ENCODE peak calls at places on chromosomes 16 and 17, in eight cellular contexts. U, V, F, M, G, I, T and J are unnamed samples.

GRCh38 chr17:28528329-28529011 is 22.3 kb downstream of the FOXN1 start:
- DNase-seq in U (no peak), V (no peak), F (no peak), M (no peak), G (no peak), I (no peak), T (peak; percentile 70), J (no peak)

GRCh38 chr17:10920511-10920910 is 82.6 kb upstream of the PIRT start:
- DNase-seq in U (no peak), V (no peak), F (no peak), M (no peak), G (no peak), I (no peak), T (no peak), J (no peak)

GRCh38 chr17:68169840-68170239 is 78.0 kb upstream of the AMZ2 start:
- DNase-seq in U (no peak), V (no peak), F (no peak), M (no peak), G (no peak), I (no peak), T (no peak), J (no peak)

GRCh38 chr16:2035431-2036199 is 8.9 kb downstream of the NHERF2 start:
- DNase-seq in U (no peak), V (no peak), F (no peak), M (no peak), G (no peak), I (no peak), T (peak; percentile 69), J (peak; percentile 97)

GRCh38 chr17:37725601-37726146 is 19.2 kb downstream of the HNF1B start:
- DNase-seq in U (no peak), V (no peak), F (no peak), M (no peak), G (no peak), I (no peak), T (peak; percentile 83), J (no peak)

GRCh38 chr17:55237826-55238196 is 26.9 kb upstream of the HLF start:
- DNase-seq in U (no peak), V (no peak), F (no peak), M (no peak), G (no peak), I (no peak), T (no peak), J (no peak)

GRCh38 chr17:67610061-67610460 is 107.7 kb upstream of the NOL11 start:
- DNase-seq in U (no peak), V (no peak), F (no peak), M (no peak), G (no peak), I (no peak), T (no peak), J (no peak)

GRCh38 chr17:7293821-7294613 is 422 bp downstream of the YBX2 start:
- DNase-seq in U (no peak), V (no peak), F (no peak), M (no peak), G (peak; percentile 87), I (no peak), T (peak; percentile 93), J (no peak)

GRCh38 chr16:58638148-58639036 is 8.8 kb upstream of the CNOT1 start:
- DNase-seq in U (no peak), V (peak; percentile 70), F (no peak), M (no peak), G (peak; percentile 45), I (no peak), T (peak; percentile 34), J (no peak)

GRCh38 chr17:60766778-60767190 is 89.1 kb downstream of the BCAS3 start:
- DNase-seq in U (no peak), V (no peak), F (no peak), M (no peak), G (peak; percentile 28), I (no peak), T (no peak), J (no peak)

GRCh38 chr17:45270828-45271418 is 9.0 kb upstream of the SPATA32 start:
- DNase-seq in U (no peak), V (no peak), F (peak; percentile 34), M (peak; percentile 49), G (peak; percentile 81), I (peak; percentile 55), T (no peak), J (no peak)

GRCh38 chr17:66255112-66255511 is 25.9 kb upstream of the APOH start:
- DNase-seq in U (no peak), V (no peak), F (peak; percentile 7), M (no peak), G (no peak), I (no peak), T (no peak), J (no peak)

GRCh38 chr17:57608369-57609124 is 136.6 kb downstream of the CCDC182 start:
- DNase-seq in U (peak; percentile 23), V (no peak), F (no peak), M (no peak), G (no peak), I (no peak), T (no peak), J (peak; percentile 49)

GRCh38 chr16:19705843-19706242 is 12.2 kb downstream of the KNOP1 start:
- DNase-seq in U (no peak), V (no peak), F (no peak), M (no peak), G (no peak), I (no peak), T (no peak), J (no peak)

GRCh38 chr17:46056800-46057304 is 57.8 kb downstream of the STH start:
- DNase-seq in U (no peak), V (peak; percentile 74), F (no peak), M (no peak), G (no peak), I (no peak), T (no peak), J (no peak)

GRCh38 chr16:24102120-24102740 is 153.9 kb upstream of the CACNG3 start:
- DNase-seq in U (peak; percentile 63), V (no peak), F (no peak), M (no peak), G (peak; percentile 28), I (no peak), T (no peak), J (no peak)

GRCh38 chr17:42773290-42774035 is at the start of gene VPS25:
- DNase-seq in U (peak; percentile 78), V (peak; percentile 31), F (peak; percentile 75), M (peak; percentile 67), G (peak; percentile 77), I (peak; percentile 86), T (peak; percentile 83), J (no peak)
- TF ChIP-seq CTCF in U (peak; percentile 46), V (peak; percentile 34), F (peak; percentile 29), M (no peak), G (no peak), I (no peak), T (no peak), J (peak; percentile 53)

GRCh38 chr16:50673496-50674275 is 7.4 kb downstream of the SNX20 start:
- DNase-seq in U (no peak), V (no peak), F (no peak), M (no peak), G (peak; percentile 22), I (no peak), T (peak; percentile 43), J (peak; percentile 90)

GRCh38 chr16:50670476-50670875 is 10.6 kb downstream of the SNX20 start:
- DNase-seq in U (no peak), V (no peak), F (no peak), M (no peak), G (no peak), I (no peak), T (no peak), J (peak; percentile 50)

GRCh38 chr16:50669741-50670140 is 11.4 kb downstream of the SNX20 start:
- DNase-seq in U (no peak), V (no peak), F (no peak), M (no peak), G (no peak), I (no peak), T (no peak), J (peak; percentile 52)

GRCh38 chr16:50674831-50675230 is 6.3 kb downstream of the SNX20 start:
- DNase-seq in U (no peak), V (no peak), F (no peak), M (no peak), G (no peak), I (no peak), T (no peak), J (no peak)

DNA sequence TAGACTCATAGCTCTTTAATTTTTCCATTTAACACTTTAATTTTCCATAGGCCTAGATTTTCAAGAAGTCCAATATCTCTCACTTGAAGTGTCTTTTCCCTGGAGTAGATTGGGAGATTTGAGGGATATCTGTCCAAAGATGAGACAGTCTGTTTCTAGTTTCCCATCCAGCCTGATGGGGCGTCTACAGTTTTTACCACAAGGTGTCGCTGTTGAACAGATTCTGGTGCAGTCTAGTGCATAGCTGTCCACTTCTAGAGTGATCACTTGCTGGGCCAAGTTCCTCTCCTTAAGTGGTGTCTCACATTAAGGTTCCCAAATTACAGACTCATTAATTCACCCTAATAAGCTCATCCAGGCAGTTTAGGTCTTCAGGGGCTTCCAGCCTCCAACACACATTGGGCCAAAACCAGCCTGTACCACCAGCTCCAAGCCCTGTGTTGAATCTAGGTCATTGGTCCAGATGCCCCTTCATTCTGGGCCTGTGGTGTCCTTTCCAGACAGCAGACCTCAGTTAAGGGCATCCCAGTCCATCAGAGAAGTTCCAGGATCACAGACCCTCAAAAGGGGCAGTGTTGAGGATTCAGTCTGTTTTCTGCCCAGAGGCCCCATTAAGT is 9.4 kb downstream of the SNX20 start:
- DNase-seq in U (no peak), V (no peak), F (peak; percentile 49), M (peak; percentile 43), G (peak; percentile 59), I (no peak), T (no peak), J (no peak)
- TF ChIP-seq CTCF in U (no peak), V (peak; percentile 48), F (peak; percentile 67), M (peak; percentile 63), G (peak; percentile 81), I (peak; percentile 38), T (no peak), J (peak; percentile 73)

GRCh38 chr16:79264237-79265104 is 336.1 kb downstream of the MAF start:
- DNase-seq in U (no peak), V (no peak), F (no peak), M (no peak), G (no peak), I (no peak), T (no peak), J (no peak)

GRCh38 chr16:79257958-79258490 is 342.5 kb downstream of the MAF start:
- DNase-seq in U (no peak), V (no peak), F (no peak), M (no peak), G (no peak), I (no peak), T (no peak), J (no peak)

GRCh38 chr16:79261944-79262552 is 338.5 kb downstream of the MAF start:
- DNase-seq in U (no peak), V (no peak), F (no peak), M (no peak), G (no peak), I (no peak), T (no peak), J (no peak)

GRCh38 chr16:79265701-79266100 is 334.8 kb downstream of the MAF start:
- DNase-seq in U (no peak), V (no peak), F (no peak), M (no peak), G (no peak), I (no peak), T (no peak), J (no peak)

GRCh38 chr16:79261461-79261860 is 339.1 kb downstream of the MAF start:
- DNase-seq in U (no peak), V (no peak), F (peak; percentile 33), M (peak; percentile 25), G (peak; percentile 73), I (peak; percentile 65), T (no peak), J (no peak)
- TF ChIP-seq CTCF in U (peak; percentile 60), V (no peak), F (peak; percentile 66), M (peak; percentile 22), G (peak; percentile 31), I (peak; percentile 48), T (peak; percentile 63), J (peak; percentile 64)

GRCh38 chr16:89357055-89357454 is 133.3 kb downstream of the ANKRD11 start:
- DNase-seq in U (no peak), V (no peak), F (no peak), M (no peak), G (no peak), I (peak; percentile 51), T (no peak), J (no peak)
- TF ChIP-seq CTCF in U (no peak), V (no peak), F (no peak), M (no peak), G (no peak), I (no peak), T (no peak), J (no peak)